ENCODE peak calls at places on chromosomes 13 and 19, in four cellular contexts. E, M, D and P are unnamed samples.

GRCh38 chr19:5369962-5370367 is 29.4 kb upstream of the PTPRS start:
- DNase-seq in E (peak), M (peak), D (peak), P (peak)

GRCh38 chr19:19276851-19277250 is 3.8 kb upstream of the TM6SF2 start:
- DNase-seq in E (no peak), D (no peak), M (peak), P (no peak)

GRCh38 chr19:14343286-14343685 is 38.0 kb upstream of the ADGRE5 start:
- DNase-seq in D (peak), E (no peak), M (no peak), P (no peak)

GRCh38 chr19:51901860-51902259 is 3.0 kb downstream of the ZNF649 start:
- DNase-seq in E (no peak), M (no peak), D (peak), P (peak)

GRCh38 chr13:73338389-73338788 is 279.6 kb downstream of the KLF5 start:
- DNase-seq in E (no peak), D (peak), M (no peak), P (no peak)

GRCh38 chr13:36736119-36736726 is 62.4 kb downstream of the SERTM1 start:
- DNase-seq in M (peak), D (peak), E (peak), P (peak)

GRCh38 chr13:28100149-28101121 is at the start of gene FLT3:
- DNase-seq in M (peak), D (peak), E (no peak), P (peak)

GRCh38 chr19:38743394-38744297 is 628 bp downstream of the CAPN12 start:
- DNase-seq in E (no peak), M (peak), D (no peak), P (peak)

GRCh38 chr13:79904581-79904980 is 423.6 kb downstream of the NDFIP2 start:
- DNase-seq in D (peak), M (no peak), E (no peak), P (no peak)

GRCh38 chr19:3338541-3339181 is 27.7 kb upstream of the NFIC start:
- DNase-seq in E (no peak), D (no peak), M (no peak), P (no peak)
- TF ChIP-seq EZH2phosphoT487 in E (no peak), D (no peak), M (no peak), P (no peak)

GRCh38 chr19:11381535-11382369 is 2.4 kb downstream of the EPOR start:
- DNase-seq in M (peak), E (peak), D (peak), P (peak)

GRCh38 chr19:11382898-11383705 is 1.0 kb downstream of the EPOR start:
- DNase-seq in E (peak), M (peak), D (peak), P (peak)

GRCh38 chr19:11383706-11384048 is 437 bp downstream of the EPOR start:
- DNase-seq in M (no peak), E (no peak), D (no peak), P (no peak)

GRCh38 chr19:11387154-11388034 is 3.3 kb upstream of the EPOR start:
- DNase-seq in E (peak), M (no peak), D (no peak), P (no peak)

DNA sequence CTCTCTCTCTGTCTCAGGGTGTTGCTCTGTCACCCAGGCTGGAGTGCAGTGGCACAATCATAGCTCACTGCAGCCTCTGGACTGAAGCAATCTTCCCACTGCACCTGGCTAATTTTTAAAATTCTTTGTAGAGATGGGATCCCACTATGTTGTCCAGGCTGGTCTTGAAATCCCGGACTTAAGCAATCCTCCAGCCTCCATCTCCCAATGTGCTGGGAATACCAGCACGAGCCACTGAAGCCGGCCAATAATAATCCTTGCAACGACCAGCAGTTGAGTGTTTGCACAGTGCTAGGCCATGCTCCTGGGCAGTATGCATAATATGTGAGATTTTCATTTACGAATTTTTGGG is 640 bp upstream of the EPOR start:
- DNase-seq in D (no peak), E (no peak), M (no peak), P (no peak)
- H3K4me2 ChIP-seq in D (no peak), E (no peak), M (peak), P (peak)

DNA sequence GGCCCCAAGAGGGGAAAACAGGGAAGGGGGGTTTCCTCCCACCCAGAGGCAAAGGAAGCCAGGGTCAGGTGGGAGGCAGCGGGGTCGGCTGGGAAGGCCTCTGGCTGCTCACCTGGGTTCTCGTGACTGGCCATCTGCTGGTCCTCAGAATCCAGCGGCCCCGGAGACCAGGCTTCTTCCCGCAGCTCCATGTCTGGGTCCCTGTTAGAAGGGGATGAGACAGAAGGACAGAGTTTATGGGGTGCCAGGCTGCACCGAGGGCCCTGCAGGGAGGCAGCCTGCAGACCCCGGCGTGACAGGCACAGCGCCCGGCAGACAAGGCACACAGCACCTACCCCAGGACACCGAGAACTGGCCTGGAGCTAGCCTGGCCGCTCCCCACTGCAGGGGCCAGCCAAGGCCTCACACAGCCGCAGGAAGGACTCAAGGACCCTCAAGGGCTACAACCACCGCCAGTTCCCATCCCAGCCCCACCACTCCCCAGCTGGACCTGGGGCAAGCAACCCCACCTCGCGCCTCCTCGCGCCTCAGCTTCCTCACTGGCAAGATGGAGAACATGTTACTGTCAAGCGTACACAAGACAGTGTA is 18.0 kb downstream of the ZNF787 start:
- DNase-seq in D (no peak), E (no peak), M (no peak), P (no peak)
- TF ChIP-seq EZH2phosphoT487 in D (no peak), E (no peak), M (no peak), P (no peak)

DNA sequence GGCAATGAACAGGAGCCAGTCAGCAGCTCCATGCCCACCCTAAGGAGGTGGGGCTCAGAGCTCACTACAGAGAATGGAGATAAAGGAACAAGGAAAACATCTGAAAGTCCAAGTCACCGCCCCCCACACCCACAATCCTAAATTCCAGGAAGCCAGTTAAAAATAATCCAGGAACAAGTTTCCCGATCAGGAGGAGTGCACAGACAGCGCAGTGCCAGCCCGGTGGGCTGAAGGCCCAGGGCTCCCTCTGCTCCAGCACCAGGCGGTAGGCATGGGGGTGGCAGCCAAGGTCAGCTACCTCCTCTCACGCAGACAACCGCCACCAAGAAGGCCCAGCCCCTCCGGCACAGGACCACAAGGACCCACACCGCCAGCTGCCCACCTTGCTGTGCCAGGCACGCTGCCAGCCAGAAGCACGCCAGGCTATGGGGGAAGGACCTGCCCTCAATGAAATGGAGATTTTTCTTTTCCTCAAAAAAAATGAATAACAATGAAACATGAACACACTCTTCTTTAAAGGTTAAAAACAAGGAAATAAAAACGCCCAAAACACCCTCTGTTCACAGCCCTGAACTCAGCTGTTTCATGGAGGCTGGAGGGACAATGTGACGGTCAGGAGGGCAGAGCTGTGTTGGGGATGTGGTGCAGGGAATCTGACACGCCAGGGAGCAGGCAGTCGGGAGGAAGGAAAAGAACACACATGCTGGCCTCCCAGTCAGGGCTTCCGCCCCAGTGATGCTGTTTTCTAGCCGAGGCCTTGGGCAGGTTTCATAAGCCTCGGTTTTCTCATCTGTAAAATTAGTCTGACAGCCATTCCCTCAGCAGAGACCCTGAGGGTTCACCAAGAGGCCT is 11.0 kb downstream of the STK24 start:
- DNase-seq in M (no peak), E (peak), D (peak), P (no peak)
- H3K4me2 ChIP-seq in M (peak), E (peak), D (peak), P (peak)

DNA sequence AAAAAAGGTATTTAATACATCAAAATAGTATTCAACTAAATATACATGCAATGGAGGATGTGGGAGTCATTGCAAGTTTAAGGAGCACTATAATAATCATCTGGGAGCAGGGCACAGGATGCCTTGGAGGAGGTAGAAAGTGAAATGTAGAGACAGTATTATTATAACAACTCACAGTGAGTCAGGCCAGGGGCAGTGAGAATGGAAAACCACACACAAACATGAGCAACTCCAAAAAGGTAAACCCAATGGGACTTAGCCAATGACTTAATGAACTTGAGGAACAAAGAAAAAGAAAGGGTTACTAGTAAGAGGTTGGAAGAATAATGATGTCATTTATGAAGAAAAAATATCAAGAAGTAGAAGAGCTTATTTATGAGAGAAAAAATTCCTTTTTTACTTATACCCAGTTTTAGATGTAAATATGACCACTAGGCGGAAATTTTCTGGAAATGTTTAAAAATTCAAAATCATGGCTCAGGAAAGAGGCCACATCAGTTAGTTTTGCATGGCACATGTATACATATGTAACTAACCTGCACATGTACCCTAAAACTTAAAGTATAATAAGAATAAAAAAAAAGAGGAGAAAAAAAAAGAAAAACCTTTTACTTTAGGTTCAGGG is 389.3 kb downstream of the SUCLA2 start:
- DNase-seq in E (no peak), D (peak), M (no peak), P (no peak)
- TF ChIP-seq EZH2phosphoT487 in E (no peak), D (no peak), M (no peak), P (no peak)

DNA sequence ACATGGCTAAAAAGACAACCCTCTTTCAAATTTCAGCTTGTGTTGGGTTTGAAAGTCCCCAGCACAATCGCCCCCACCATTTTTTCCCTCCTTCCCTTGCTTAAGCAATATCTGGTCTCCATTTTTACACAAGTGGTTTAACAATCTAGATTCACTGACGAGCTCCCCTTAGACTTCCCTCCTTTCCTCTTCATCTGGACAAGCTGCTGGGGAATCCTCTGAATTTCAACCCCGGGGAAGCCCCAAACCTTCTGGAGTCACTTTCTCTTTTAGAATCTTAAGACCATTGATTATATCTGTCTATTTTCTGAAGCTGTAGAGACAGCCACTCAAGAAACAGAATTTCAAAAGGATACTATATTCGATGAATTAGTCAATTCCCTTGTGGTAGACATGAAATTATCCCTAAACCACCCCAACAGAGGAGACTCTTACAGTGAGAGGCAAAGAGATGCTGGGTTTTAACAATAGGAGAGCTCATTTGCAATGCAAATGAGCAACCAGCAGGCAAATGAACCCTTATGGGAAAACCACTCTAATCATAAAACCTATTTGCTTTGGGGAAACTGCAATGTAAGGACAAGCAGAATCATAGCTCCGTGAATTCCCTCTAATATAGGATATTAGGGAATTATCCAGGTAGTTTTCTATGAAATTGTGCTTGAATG is 78.9 kb downstream of the TEX26 start:
- DNase-seq in E (no peak), D (no peak), M (no peak), P (peak)
- H3K4me2 ChIP-seq in E (no peak), D (no peak), M (no peak), P (peak)

GRCh38 chr19:8614455-8614854 is 3.9 kb upstream of the ADAMTS10 start:
- DNase-seq in M (no peak), E (no peak), D (no peak), P (no peak)
- TF ChIP-seq EZH2phosphoT487 in M (no peak), E (no peak), D (no peak), P (no peak)